ENCODE peak calls at places on chromosomes 11 and 22, in five cellular contexts. H is progenitor cell of endocrine pancreas; O is CD8-positive, alpha-beta T cell; C is Kasumi-1; G is EH. L is an unnamed sample.

GRCh38 chr11:75400110-75400865 is 970 bp downstream of the RPS3 start:
- DNase-seq in H (no peak), O (no peak), C (no peak), G (peak), L (no peak)

GRCh38 chr11:102882389-102883024 is 7.7 kb upstream of the MMP12 start:
- DNase-seq in H (no peak), O (no peak), C (no peak), G (peak), L (peak)

GRCh38 chr11:76493626-76494539 is 49.1 kb downstream of the EMSY start:
- DNase-seq in H (no peak), O (no peak), C (no peak), G (no peak), L (no peak)

GRCh38 chr22:48276933-48277867 is 1514.8 kb downstream of the TBC1D22A start:
- DNase-seq in H (no peak), O (no peak), C (no peak), G (no peak), L (no peak)

GRCh38 chr11:46122955-46123354 is 1.7 kb upstream of the PHF21A start:
- DNase-seq in H (no peak), O (no peak), C (no peak), G (peak), L (peak)

GRCh38 chr11:83194284-83195175 is 1.0 kb downstream of the ANKRD42 start:
- DNase-seq in H (peak), O (peak), C (peak), G (peak), L (peak)

GRCh38 chr22:39240841-39241631 is 3.7 kb downstream of the PDGFB start:
- DNase-seq in H (no peak), O (peak), C (no peak), G (no peak), L (peak)

GRCh38 chr11:44437122-44437521 is 127.2 kb upstream of the ALX4 start:
- DNase-seq in H (no peak), O (no peak), C (no peak), G (no peak), L (no peak)

GRCh38 chr11:27386176-27386575 is 23.2 kb upstream of the CCDC34 start:
- DNase-seq in H (no peak), O (no peak), C (no peak), G (no peak), L (no peak)

GRCh38 chr11:1825785-1826451 is 8.9 kb upstream of the SYT8 start:
- DNase-seq in H (no peak), O (no peak), C (no peak), G (no peak), L (no peak)

GRCh38 chr22:24506802-24507438 is 11.8 kb downstream of the UPB1 start:
- DNase-seq in H (no peak), O (no peak), C (no peak), G (peak), L (peak)

GRCh38 chr11:65128182-65129145 is 5.9 kb downstream of the SYVN1 start:
- DNase-seq in H (no peak), O (no peak), C (no peak), G (no peak), L (no peak)

GRCh38 chr11:79321282-79321681 is 119.5 kb downstream of the TENM4 start:
- DNase-seq in H (no peak), O (no peak), C (no peak), G (no peak), L (peak)

GRCh38 chr11:69008774-69009440 is 4.1 kb downstream of the MRGPRF start:
- DNase-seq in H (no peak), O (no peak), C (no peak), G (peak), L (peak)

GRCh38 chr22:36510966-36511881 is 4.4 kb upstream of the FOXRED2 start:
- DNase-seq in H (peak), O (peak), C (peak), G (peak), L (peak)

GRCh38 chr22:49827853-49828598 is at the start of gene BRD1:
- DNase-seq in H (no peak), O (peak), C (peak), G (peak), L (peak)

GRCh38 chr11:75639752-75640151 is 29.1 kb downstream of the MAP6 start:
- DNase-seq in H (no peak), O (no peak), C (no peak), G (peak), L (peak)

GRCh38 chr11:77136074-77136473 is 8.0 kb downstream of the MYO7A start:
- DNase-seq in H (no peak), O (no peak), C (no peak), G (peak), L (peak)

GRCh38 chr11:504053-504993 is 2.7 kb downstream of the RNH1 start:
- DNase-seq in H (no peak), O (peak), C (peak), G (peak), L (peak)

GRCh38 chr11:100741866-100742625 is 55.0 kb downstream of the ARHGAP42 start:
- DNase-seq in H (no peak), O (no peak), C (peak), G (peak), L (no peak)

GRCh38 chr11:41784513-41785335 is 325.3 kb upstream of the LRRC4C start:
- DNase-seq in H (no peak), O (no peak), C (no peak), G (no peak), L (no peak)

GRCh38 chr22:27798526-27799333 is 2.8 kb downstream of the MN1 start:
- DNase-seq in H (no peak), O (no peak), C (no peak), G (no peak), L (peak)

GRCh38 chr11:22832315-22833041 is 2.9 kb upstream of the SVIP start:
- DNase-seq in H (no peak), O (no peak), C (no peak), G (peak), L (no peak)

GRCh38 chr11:64858467-64859401 is 14.3 kb upstream of the CDC42BPG start:
- DNase-seq in H (no peak), O (peak), C (peak), G (no peak), L (no peak)

GRCh38 chr11:66002648-66003225 is 434 bp downstream of the BANF1 start:
- DNase-seq in H (no peak), O (no peak), C (no peak), G (peak), L (peak)

GRCh38 chr22:40407831-40408717 is 37.7 kb downstream of the SGSM3 start:
- DNase-seq in H (no peak), O (no peak), C (no peak), G (no peak), L (no peak)

GRCh38 chr11:116611998-116612620 is 160.7 kb downstream of the BUD13 start:
- DNase-seq in H (no peak), O (no peak), C (no peak), G (no peak), L (no peak)

GRCh38 chr11:128421577-128421976 is 165.8 kb downstream of the ETS1 start:
- DNase-seq in H (no peak), O (no peak), C (no peak), G (peak), L (peak)

GRCh38 chr11:107679255-107680024 is 32.4 kb downstream of the SLN start:
- DNase-seq in H (no peak), O (no peak), C (no peak), G (no peak), L (no peak)

GRCh38 chr11:128595775-128596174 is 8.4 kb upstream of the ETS1 start:
- DNase-seq in H (no peak), O (no peak), C (no peak), G (no peak), L (no peak)

GRCh38 chr11:116276051-116277044 is 496.4 kb downstream of the BUD13 start:
- DNase-seq in H (peak), O (peak), C (no peak), G (peak), L (peak)

GRCh38 chr11:76795285-76795935 is 12.3 kb downstream of the TSKU start:
- DNase-seq in H (no peak), O (no peak), C (no peak), G (no peak), L (no peak)

GRCh38 chr11:10518891-10519290 is 22.1 kb downstream of the RNF141 start:
- DNase-seq in H (no peak), O (no peak), C (no peak), G (no peak), L (no peak)

GRCh38 chr11:3959015-3959917 is 103.8 kb downstream of the STIM1 start:
- DNase-seq in H (no peak), O (no peak), C (peak), G (peak), L (peak)

GRCh38 chr11:128711136-128711535 is 17.3 kb downstream of the FLI1 start:
- DNase-seq in H (no peak), O (no peak), C (no peak), G (peak), L (peak)

GRCh38 chr11:27700351-27701261 is at the start of gene BDNF:
- DNase-seq in H (peak), O (no peak), C (no peak), G (peak), L (peak)